ENCODE peak calls at places on chromosomes 3 and 15, in six cellular contexts. B, O, F, L, H and R are unnamed samples.

GRCh38 chr3:126999383-126999782 is 16.5 kb downstream of the PLXNA1 start:
- DNase-seq in B (no peak), O (no peak), F (no peak), L (no peak), H (no peak), R (no peak)

GRCh38 chr3:54065140-54065539 is 57.2 kb upstream of the CACNA2D3 start:
- DNase-seq in B (no peak), O (no peak), F (no peak), L (no peak), H (no peak), R (no peak)

GRCh38 chr3:50268703-50269451 is at the start of gene SEMA3B:
- DNase-seq in B (no peak), O (no peak), F (no peak), L (no peak), H (no peak), R (no peak)

GRCh38 chr3:42747581-42747980 is 25.5 kb downstream of the CCDC13 start:
- DNase-seq in B (peak), O (no peak), F (no peak), L (no peak), H (no peak), R (no peak)

GRCh38 chr3:185532881-185533280 is 19.5 kb downstream of the LIPH start:
- DNase-seq in B (no peak), O (no peak), F (no peak), L (no peak), H (no peak), R (no peak)

GRCh38 chr15:44535509-44536297 is 1.2 kb upstream of the EIF3J start:
- DNase-seq in B (peak), O (no peak), F (no peak), L (no peak), H (peak), R (no peak)

GRCh38 chr3:142088522-142088921 is 60.8 kb downstream of the TFDP2 start:
- DNase-seq in B (no peak), O (no peak), F (no peak), L (no peak), H (peak), R (no peak)

GRCh38 chr3:155528579-155528978 is 216.3 kb downstream of the PLCH1 start:
- DNase-seq in B (no peak), O (no peak), F (no peak), L (no peak), H (no peak), R (no peak)

GRCh38 chr3:50179710-50180109 is 11.7 kb upstream of the GNAT1 start:
- DNase-seq in B (no peak), O (no peak), F (no peak), L (no peak), H (no peak), R (no peak)

GRCh38 chr3:149969110-149969944 is 1.4 kb downstream of the PFN2 start:
- DNase-seq in B (peak), O (peak), F (peak), L (peak), H (peak), R (peak)

GRCh38 chr3:42707620-42708355 is 5.2 kb upstream of the HHATL start:
- DNase-seq in B (no peak), O (no peak), F (no peak), L (no peak), H (no peak), R (no peak)

GRCh38 chr3:150384517-150385212 is 23.4 kb upstream of the TSC22D2 start:
- DNase-seq in B (peak), O (peak), F (no peak), L (peak), H (peak), R (peak)

GRCh38 chr3:3071136-3071535 is 39.0 kb downstream of the IL5RA start:
- DNase-seq in B (no peak), O (no peak), F (no peak), L (no peak), H (no peak), R (no peak)

GRCh38 chr3:134640872-134641470 is 9.9 kb downstream of the KY start:
- DNase-seq in B (peak), O (peak), F (no peak), L (peak), H (peak), R (peak)

GRCh38 chr15:98648654-98649537 is 557 bp downstream of the IGF1R start:
- DNase-seq in B (no peak), O (peak), F (no peak), L (peak), H (peak), R (peak)

GRCh38 chr3:106305127-106305526 is 436.3 kb upstream of the CBLB start:
- DNase-seq in B (no peak), O (no peak), F (no peak), L (peak), H (no peak), R (no peak)

GRCh38 chr3:151837057-151837456 is 23.1 kb downstream of the AADAC start:
- DNase-seq in B (peak), O (peak), F (peak), L (peak), H (peak), R (peak)

GRCh38 chr3:53286727-53287412 is 31.0 kb upstream of the TKT start:
- DNase-seq in B (peak), O (no peak), F (no peak), L (peak), H (peak), R (peak)

GRCh38 chr3:129259612-129260477 is 10.4 kb downstream of the COPG1 start:
- DNase-seq in B (no peak), O (no peak), F (no peak), L (no peak), H (no peak), R (no peak)

GRCh38 chr15:62578960-62579359 is 413.9 kb upstream of the C2CD4B start:
- DNase-seq in B (no peak), O (no peak), F (no peak), L (no peak), H (no peak), R (no peak)

GRCh38 chr3:148955544-148956346 is 35.6 kb upstream of the GYG1 start:
- DNase-seq in B (no peak), O (peak), F (no peak), L (peak), H (peak), R (peak)

GRCh38 chr3:172447611-172448579 is at the start of gene GHSR:
- DNase-seq in B (peak), O (no peak), F (no peak), L (no peak), H (peak), R (no peak)

GRCh38 chr3:149967067-149967685 is 3.5 kb downstream of the PFN2 start:
- DNase-seq in B (no peak), O (peak), F (no peak), L (peak), H (peak), R (peak)

GRCh38 chr3:12294885-12295580 is 6.2 kb downstream of the PPARG start:
- DNase-seq in B (no peak), O (no peak), F (no peak), L (peak), H (peak), R (peak)

GRCh38 chr15:38648116-38648843 is 83.7 kb upstream of the RASGRP1 start:
- DNase-seq in B (no peak), O (no peak), F (no peak), L (peak), H (no peak), R (no peak)

GRCh38 chr15:36432162-36432561 is 147.3 kb upstream of the CDIN1 start:
- DNase-seq in B (no peak), O (no peak), F (no peak), L (peak), H (no peak), R (peak)

GRCh38 chr15:25763954-25764353 is 99.2 kb downstream of the ATP10A start:
- DNase-seq in B (no peak), O (no peak), F (no peak), L (no peak), H (no peak), R (no peak)
- H2BK15ac ChIP-seq in B (no peak), O (no peak), F (no peak), L (no peak), H (no peak), R (no peak)

GRCh38 chr3:61299343-61299742 is 48.1 kb upstream of the FHIT start:
- DNase-seq in B (no peak), O (no peak), F (peak), L (no peak), H (peak), R (no peak)
- H2BK15ac ChIP-seq in B (no peak), O (no peak), F (no peak), L (no peak), H (no peak), R (no peak)

DNA sequence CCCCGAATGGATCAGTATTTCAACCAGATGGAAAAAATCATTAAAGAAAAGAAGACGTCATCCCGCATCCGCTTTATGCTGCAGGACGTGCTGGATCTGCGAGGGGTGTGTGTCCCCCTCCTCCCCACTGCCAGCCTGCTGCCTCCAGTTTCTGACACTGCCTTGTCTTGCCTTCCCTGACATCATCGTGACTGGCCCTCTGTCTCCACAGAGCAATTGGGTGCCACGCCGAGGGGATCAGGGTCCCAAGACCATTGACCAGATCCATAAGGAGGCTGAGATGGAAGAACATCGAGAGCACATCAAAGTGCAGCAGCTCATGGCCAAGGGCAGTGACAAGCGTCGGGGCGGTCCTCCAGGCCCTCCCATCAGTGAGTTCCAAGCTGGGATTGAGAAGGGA is 10.9 kb downstream of the EIF4G1 start:
- DNase-seq in B (no peak), O (no peak), F (no peak), L (no peak), H (no peak), R (no peak)
- H2BK15ac ChIP-seq in B (no peak), O (no peak), F (no peak), L (no peak), H (no peak), R (no peak)

GRCh38 chr3:131357275-131357674 is 24.3 kb upstream of the NUDT16 start:
- DNase-seq in B (no peak), O (no peak), F (no peak), L (no peak), H (no peak), R (no peak)
- H2BK15ac ChIP-seq in B (no peak), O (no peak), F (no peak), L (no peak), H (no peak), R (no peak)

GRCh38 chr3:83523470-83524073 is 1435.2 kb upstream of the CADM2 start:
- DNase-seq in B (peak), O (peak), F (peak), L (no peak), H (peak), R (peak)
- H2BK15ac ChIP-seq in B (no peak), O (no peak), F (no peak), L (no peak), H (no peak), R (no peak)

DNA sequence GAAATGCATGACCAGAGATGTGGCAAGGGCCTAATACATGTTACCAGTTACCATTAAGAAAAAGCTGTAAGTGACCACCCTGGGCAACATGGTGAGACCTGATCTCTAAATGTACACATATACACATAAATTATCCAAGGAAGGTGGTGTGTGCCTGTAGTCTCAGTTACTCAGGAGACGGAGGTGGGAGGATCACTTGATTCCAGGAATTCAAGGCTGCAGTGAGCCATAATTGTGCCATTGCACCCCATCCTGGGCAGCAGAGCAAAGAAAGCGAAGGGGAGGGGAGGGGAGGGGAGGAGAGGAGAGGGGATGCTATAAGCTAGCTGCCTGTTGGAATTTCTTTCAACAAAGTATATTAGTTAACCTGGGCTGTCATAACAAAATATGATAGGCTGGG is 482.6 kb upstream of the ZNF717 start:
- DNase-seq in B (no peak), O (no peak), F (no peak), L (no peak), H (no peak), R (no peak)
- H2BK15ac ChIP-seq in B (no peak), O (no peak), F (no peak), L (no peak), H (no peak), R (no peak)

GRCh38 chr3:169522595-169523529 is 140.7 kb downstream of the MECOM start:
- DNase-seq in B (no peak), O (no peak), F (no peak), L (no peak), H (peak), R (no peak)
- H2BK15ac ChIP-seq in B (no peak), O (no peak), F (no peak), L (no peak), H (no peak), R (no peak)

GRCh38 chr3:195739561-195740111 is 18.9 kb downstream of the MUC20 start:
- DNase-seq in B (no peak), O (no peak), F (no peak), L (no peak), H (no peak), R (no peak)

GRCh38 chr3:195746346-195746745 is 25.6 kb downstream of the MUC20 start:
- DNase-seq in B (no peak), O (no peak), F (no peak), L (no peak), H (no peak), R (no peak)

GRCh38 chr3:195748661-195749060 is 27.9 kb downstream of the MUC20 start:
- DNase-seq in B (no peak), O (no peak), F (no peak), L (no peak), H (no peak), R (no peak)

GRCh38 chr3:195746751-195747150 is 26.0 kb downstream of the MUC20 start:
- DNase-seq in B (no peak), O (no peak), F (no peak), L (no peak), H (no peak), R (no peak)

DNA sequence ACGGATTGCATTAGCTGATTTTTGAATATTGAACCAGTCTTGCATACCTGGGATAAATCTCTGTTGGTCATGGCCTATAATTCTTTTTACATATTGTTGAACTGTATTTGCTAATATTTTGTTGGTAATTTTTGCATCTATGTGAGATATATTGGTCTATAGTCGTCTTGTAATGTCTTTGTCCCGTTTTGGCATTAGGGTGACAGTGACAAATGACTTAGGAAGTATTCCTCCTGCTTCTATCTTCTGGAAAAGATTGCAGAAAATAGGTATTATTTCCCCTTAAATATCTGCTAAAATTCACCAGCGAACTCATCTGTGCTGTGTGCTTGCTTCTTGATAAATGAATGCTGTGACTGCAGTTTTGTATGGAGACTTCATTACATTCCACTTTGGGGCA is 23.7 kb downstream of the MUC20 start:
- DNase-seq in B (no peak), O (no peak), F (no peak), L (no peak), H (no peak), R (no peak)
- H2BK15ac ChIP-seq in B (no peak), O (no peak), F (no peak), L (no peak), H (no peak), R (no peak)